ENCODE peak calls at places on chromosomes 16 and 17, in ten cellular contexts. J is RWPE1; O is EL; L is M059J; A is dorsolateral prefrontal cortex; D is activated CD8-positive, alpha-beta memory T cell treated with anti-CD3 and anti-CD28 coated beads, Interleukin-2, amount 10 ng/mL, durations not matched to agents 7 days and 5 days; Q is NCI-H748 treated with DMSO at 0.1 percent for 48 hours; U is hypothalamus; B is activated CD4-positive, alpha-beta T cell treated with anti-CD3 and anti-CD28 coated beads for 24 hours; X is GM23248. S is an unnamed sample.

GRCh38 chr17:61400058-61400785 is 579 bp downstream of the TBX2 start:
- DNase-seq in J (peak; percentile 39), O (peak; percentile 61), L (peak; percentile 65), A (no peak), D (no peak), Q (no peak), U (no peak), B (no peak), X (peak; percentile 81), S (peak; percentile 43)

GRCh38 chr17:4266550-4266949 is 2.8 kb upstream of the ANKFY1 start:
- DNase-seq in J (no peak), O (no peak), L (no peak), A (no peak), D (no peak), Q (no peak), U (no peak), B (no peak), X (no peak), S (no peak)

GRCh38 chr17:20562587-20562986 is 16.9 kb upstream of the CDRT15L2 start:
- DNase-seq in J (no peak), O (no peak), L (no peak), A (no peak), D (no peak), Q (no peak), U (no peak), B (no peak), X (no peak), S (no peak)

GRCh38 chr16:78761427-78761826 is 662.0 kb downstream of the WWOX start:
- DNase-seq in J (no peak), O (no peak), L (no peak), A (no peak), D (peak; percentile 72), Q (no peak), U (no peak), B (no peak), X (no peak), S (no peak)

GRCh38 chr16:55542459-55543082 is 23.9 kb upstream of the CAPNS2 start:
- DNase-seq in J (peak; percentile 23), O (peak; percentile 72), L (peak; percentile 87), A (no peak), D (no peak), Q (no peak), U (no peak), B (no peak), X (peak; percentile 87), S (peak; percentile 55)

GRCh38 chr16:5257462-5257861 is 159.9 kb upstream of the EEF2KMT start:
- DNase-seq in J (no peak), O (no peak), L (peak; percentile 53), A (no peak), D (no peak), Q (no peak), U (no peak), B (no peak), X (no peak), S (no peak)

GRCh38 chr17:70661342-70662222 is 492.2 kb downstream of the KCNJ2 start:
- DNase-seq in J (no peak), O (peak; percentile 10), L (peak; percentile 34), A (no peak), D (no peak), Q (peak; percentile 82), U (no peak), B (no peak), X (peak; percentile 46), S (peak; percentile 58)

GRCh38 chr17:50064253-50064991 is 8.5 kb downstream of the ITGA3 start:
- DNase-seq in J (peak; percentile 90), O (peak; percentile 100), L (peak; percentile 99), A (peak; percentile 71), D (no peak), Q (no peak), U (no peak), B (no peak), X (peak; percentile 99), S (peak; percentile 98)

GRCh38 chr16:10835281-10835931 is 16.8 kb upstream of the TVP23A start:
- DNase-seq in J (no peak), O (no peak), L (no peak), A (no peak), D (peak; percentile 80), Q (no peak), U (no peak), B (peak; percentile 1), X (no peak), S (no peak)

GRCh38 chr17:74210191-74211140 is 2.9 kb upstream of the TTYH2 start:
- DNase-seq in J (peak; percentile 91), O (peak; percentile 60), L (peak; percentile 57), A (peak; percentile 76), D (peak; percentile 85), Q (no peak), U (peak; percentile 65), B (peak; percentile 64), X (peak; percentile 74), S (peak; percentile 86)

GRCh38 chr17:52383493-52384100 is 225.1 kb upstream of the CA10 start:
- DNase-seq in J (peak; percentile 24), O (peak; percentile 2), L (peak; percentile 61), A (no peak), D (no peak), Q (peak; percentile 20), U (no peak), B (no peak), X (peak; percentile 55), S (peak; percentile 2)

GRCh38 chr16:791131-791530 is 2.7 kb downstream of the CHTF18 start:
- DNase-seq in J (no peak), O (no peak), L (no peak), A (no peak), D (no peak), Q (no peak), U (no peak), B (no peak), X (no peak), S (no peak)

GRCh38 chr16:53775821-53776431 is 72.0 kb downstream of the FTO start:
- DNase-seq in J (peak; percentile 68), O (peak; percentile 94), L (peak; percentile 93), A (no peak), D (no peak), Q (peak; percentile 47), U (no peak), B (no peak), X (peak; percentile 94), S (peak; percentile 81)

GRCh38 chr16:89720520-89720858 is 209 bp downstream of the VPS9D1 start:
- DNase-seq in J (no peak), O (peak; percentile 21), L (peak; percentile 27), A (no peak), D (peak; percentile 55), Q (no peak), U (no peak), B (no peak), X (peak; percentile 68), S (no peak)

GRCh38 chr16:50102046-50102756 is 36.4 kb downstream of the HEATR3 start:
- DNase-seq in J (peak; percentile 36), O (peak; percentile 86), L (peak; percentile 42), A (no peak), D (no peak), Q (no peak), U (no peak), B (no peak), X (peak; percentile 88), S (peak; percentile 6)

GRCh38 chr17:43679401-43679800 is 17.7 kb upstream of the MEOX1 start:
- DNase-seq in J (no peak), O (no peak), L (no peak), A (no peak), D (no peak), Q (no peak), U (no peak), B (no peak), X (no peak), S (no peak)

GRCh38 chr16:87569601-87570559 is 32.4 kb upstream of the JPH3 start:
- DNase-seq in J (no peak), O (no peak), L (peak; percentile 38), A (no peak), D (no peak), Q (no peak), U (no peak), B (no peak), X (no peak), S (no peak)

GRCh38 chr17:76523084-76524037 is 14.1 kb downstream of the CYGB start:
- DNase-seq in J (peak; percentile 82), O (peak; percentile 59), L (peak; percentile 62), A (no peak), D (peak; percentile 85), Q (peak; percentile 31), U (no peak), B (peak; percentile 77), X (peak; percentile 77), S (peak; percentile 76)

S was measured in Daoy.